ENCODE peak calls at places on chromosomes 7 and 10, in seven cellular contexts. I is CD4-positive, CD25-positive, alpha-beta regulatory T cell; G is left ventricle myocardium inferior; O is fibroblast of lung; L is SK-N-SH; E is naive thymus-derived CD4-positive, alpha-beta T cell; K is gastrocnemius medialis. D is an unnamed sample. For H3K4me1 and H3K9me3, the result is how much of the 10 kb centered on the place peaks cover.

GRCh38 chr7:3943779-3944520 is 642.9 kb downstream of the SDK1 start:
- DNase-seq in G (no peak), I (no peak), L (no peak), E (no peak), O (no peak), K (no peak), D (no peak)

GRCh38 chr10:70656489-70656888 is 15.8 kb upstream of the ADAMTS14 start:
- DNase-seq in O (peak), I (no peak), L (no peak), G (no peak), E (peak), K (no peak), D (peak)

GRCh38 chr10:114245128-114245791 is 6.2 kb downstream of the VWA2 start:
- DNase-seq in L (no peak), I (no peak), O (no peak), E (no peak), G (no peak), K (no peak), D (no peak)

GRCh38 chr7:73418113-73418703 is 15.4 kb upstream of the FZD9 start:
- DNase-seq in K (no peak), L (no peak), E (no peak), G (no peak), I (no peak), O (no peak), D (no peak)

GRCh38 chr10:54441286-54441685 is 359.7 kb downstream of the PCDH15 start:
- DNase-seq in G (no peak), E (no peak), I (no peak), K (no peak), L (no peak), O (no peak), D (no peak)

GRCh38 chr7:24978837-24979469 is 1.0 kb downstream of the OSBPL3 start:
- DNase-seq in I (no peak), G (no peak), K (no peak), L (no peak), O (peak), E (no peak), D (no peak)

GRCh38 chr7:120792091-120792860 is 65.7 kb downstream of the TSPAN12 start:
- DNase-seq in L (peak), G (peak), K (peak), E (peak), O (peak), I (peak), D (peak)

GRCh38 chr10:70145666-70146488 is 623 bp downstream of the TYSND1 start:
- DNase-seq in E (peak), K (peak), O (peak), L (peak), I (peak), G (peak), D (peak)

GRCh38 chr10:89978081-89978480 is 276.7 kb downstream of the KIF20B start:
- DNase-seq in G (no peak), L (no peak), E (no peak), I (no peak), K (no peak), O (no peak), D (no peak)

GRCh38 chr10:124509836-124510535 is 48.4 kb downstream of the LHPP start:
- DNase-seq in L (no peak), O (no peak), G (no peak), I (no peak), K (no peak), E (no peak), D (no peak)

GRCh38 chr10:20963721-20964595 is 66.8 kb upstream of the NEBL start:
- DNase-seq in L (no peak), K (no peak), E (no peak), I (no peak), G (no peak), O (no peak), D (no peak)

GRCh38 chr10:58475322-58476277 is 37.1 kb upstream of the BICC1 start:
- DNase-seq in O (peak), K (no peak), L (no peak), I (no peak), E (no peak), G (no peak), D (no peak)

GRCh38 chr7:113698556-113699220 is 220.1 kb downstream of the PPP1R3A start:
- DNase-seq in O (peak), I (no peak), K (no peak), L (peak), G (no peak), E (no peak), D (peak)

GRCh38 chr10:73647875-73648228 is 6.6 kb upstream of the MYOZ1 start:
- DNase-seq in E (no peak), K (no peak), G (no peak), I (no peak), O (no peak), L (no peak), D (no peak)

GRCh38 chr10:132479603-132480221 is 57.9 kb upstream of the INPP5A start:
- DNase-seq in I (no peak), E (no peak), K (peak), G (no peak), L (no peak), O (no peak), D (no peak)

GRCh38 chr10:91061608-91062007 is 140.7 kb upstream of the ANKRD1 start:
- DNase-seq in G (no peak), L (no peak), I (no peak), K (no peak), O (peak), E (no peak), D (peak)

GRCh38 chr10:36473122-36473521 is 652.3 kb upstream of the ANKRD30A start:
- DNase-seq in G (no peak), E (no peak), O (no peak), L (no peak), K (no peak), I (no peak), D (no peak)

GRCh38 chr7:151273646-151274375 is 25.3 kb upstream of the SMARCD3 start:
- DNase-seq in G (no peak), L (no peak), I (no peak), O (no peak), E (no peak), K (no peak), D (no peak)

GRCh38 chr7:22397981-22398380 is 41.0 kb upstream of the RAPGEF5 start:
- DNase-seq in O (peak), L (no peak), G (no peak), E (no peak), I (no peak), K (no peak), D (no peak)

GRCh38 chr10:115948415-115948814 is 324.6 kb downstream of the GFRA1 start:
- DNase-seq in I (no peak), K (no peak), L (no peak), O (peak), G (no peak), E (no peak), D (no peak)

GRCh38 chr7:156173748-156174353 is 361.6 kb upstream of the SHH start:
- DNase-seq in E (no peak), I (no peak), L (no peak), G (no peak), K (no peak), O (no peak), D (peak)

GRCh38 chr7:126718419-126718818 is 534.3 kb downstream of the GRM8 start:
- DNase-seq in G (no peak), L (no peak), I (no peak), O (no peak), E (no peak), K (no peak), D (no peak)

DNA sequence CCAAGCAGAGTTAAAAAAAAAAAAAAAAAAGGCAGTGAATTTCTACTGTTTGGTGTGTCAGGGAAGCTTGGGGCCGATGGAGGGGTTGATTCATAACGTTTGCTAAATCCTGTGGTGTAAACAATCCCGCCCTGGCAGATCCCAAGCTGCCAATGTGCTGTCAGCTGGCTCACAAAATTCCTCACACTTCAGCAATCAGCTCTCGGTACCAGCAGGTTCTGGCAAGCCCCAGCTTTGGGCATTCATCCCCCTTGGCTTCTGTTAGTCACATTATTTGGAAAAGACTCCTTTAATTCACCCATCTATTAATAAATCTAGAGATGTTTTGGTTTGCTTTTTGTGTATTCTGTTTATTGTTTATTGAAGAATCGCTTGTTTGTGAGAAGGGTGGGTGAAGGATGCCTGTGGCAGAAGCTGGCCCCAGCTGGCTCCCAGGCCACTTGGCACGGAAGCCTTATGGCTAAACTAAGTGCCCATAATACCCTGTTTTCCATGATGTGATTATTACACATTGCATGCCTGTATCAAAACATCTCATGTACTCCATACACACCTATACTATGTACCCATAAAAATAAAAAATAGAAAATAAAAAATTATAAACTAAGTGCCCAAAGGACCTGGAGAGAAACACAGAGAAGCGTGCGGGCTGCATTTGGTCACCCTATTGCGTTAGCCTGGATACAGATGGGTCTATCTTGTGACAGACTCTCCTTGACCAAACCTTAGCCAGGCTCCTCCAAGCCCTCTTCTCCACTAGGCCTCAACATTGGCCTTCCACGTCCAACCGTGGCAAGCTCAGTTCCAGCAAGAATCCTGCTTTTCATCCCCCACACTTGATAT is 245.5 kb downstream of the TNS3 start:
- DNase-seq in K (peak), L (no peak), I (no peak), E (no peak), O (peak), G (peak), D (no peak)
- H3K4me1 ChIP-seq in K (under half), L (under half), I (under half), E (under half), O (under half), G (half or more), D (under half)

GRCh38 chr7:158979635-158980351 is 123.4 kb downstream of the DYNC2I1 start:
- DNase-seq in L (no peak), I (no peak), G (no peak), O (no peak), E (no peak), K (no peak), D (peak)
- H3K9me3 ChIP-seq in L (under half), I (under half), G (under half), O (under half), E (under half), K (under half), D (under half)

GRCh38 chr10:15860692-15861201 is 440 bp upstream of the MINDY3 start:
- DNase-seq in O (no peak), L (no peak), I (no peak), K (no peak), G (no peak), E (no peak), D (no peak)

GRCh38 chr10:15857001-15857608 is 3.2 kb downstream of the MINDY3 start:
- DNase-seq in K (no peak), O (no peak), G (no peak), I (no peak), E (no peak), L (no peak), D (no peak)

GRCh38 chr10:15859865-15860691 is at the start of gene MINDY3:
- DNase-seq in I (peak), L (peak), O (peak), G (peak), K (peak), E (peak), D (peak)

GRCh38 chr10:15858895-15859294 is 1.4 kb downstream of the MINDY3 start:
- DNase-seq in I (no peak), E (no peak), O (no peak), G (no peak), K (no peak), L (no peak), D (no peak)

GRCh38 chr10:15859531-15859864 is 809 bp downstream of the MINDY3 start:
- DNase-seq in I (no peak), K (no peak), G (no peak), O (no peak), E (no peak), L (no peak), D (no peak)
- H3K27ac ChIP-seq in I (peak), K (peak), G (peak), O (peak), E (peak), L (peak), D (no peak)

GRCh38 chr10:103198648-103199047 is 5.6 kb upstream of the NT5C2 start:
- DNase-seq in K (no peak), E (no peak), O (no peak), L (no peak), I (no peak), G (no peak), D (no peak)
- H3K4me1 ChIP-seq in K (under half), E (under half), O (under half), L (under half), I (under half), G (under half), D (under half)

GRCh38 chr7:52715701-52716100 is 319.7 kb upstream of the POM121L12 start:
- DNase-seq in I (no peak), L (no peak), E (no peak), K (no peak), G (no peak), O (no peak), D (no peak)

GRCh38 chr7:52720856-52721255 is 314.6 kb upstream of the POM121L12 start:
- DNase-seq in O (no peak), K (no peak), L (no peak), G (no peak), E (no peak), I (no peak), D (no peak)

GRCh38 chr7:52723606-52724005 is 311.8 kb upstream of the POM121L12 start:
- DNase-seq in O (no peak), E (no peak), G (no peak), I (no peak), L (no peak), K (no peak), D (no peak)

DNA sequence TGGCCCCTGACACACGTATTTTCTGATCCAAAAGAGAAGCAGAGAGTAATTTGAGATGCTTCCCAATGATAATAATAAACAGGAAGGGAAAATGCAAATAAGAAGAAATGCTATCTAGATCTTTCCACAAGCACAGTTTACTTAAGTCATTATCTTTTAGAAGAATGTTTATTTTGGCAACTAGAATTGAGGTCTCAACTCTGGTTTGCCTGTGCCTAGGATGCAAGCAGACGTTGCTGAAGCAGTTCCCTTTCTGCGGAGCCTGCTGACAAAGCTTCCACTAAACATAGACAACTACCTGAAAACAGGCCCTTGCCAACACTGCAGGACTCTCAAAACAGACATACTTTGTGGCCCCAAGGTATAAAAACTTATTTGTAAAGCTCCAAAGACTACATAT is 315.8 kb upstream of the POM121L12 start:
- DNase-seq in I (no peak), G (no peak), K (no peak), O (no peak), E (no peak), L (no peak), D (no peak)
- H3K9me3 ChIP-seq in I (under half), G (under half), K (under half), O (under half), E (under half), L (under half), D (under half)

D was measured in adrenal gland.